ENCODE peak calls at places on chromosomes 16 and 17, in ten cellular contexts. P, H, N, L, I, A, Y, E, O and D are unnamed samples.

GRCh38 chr16:84284168-84284722 is 10.4 kb upstream of the WFDC1 start:
- DNase-seq in H (peak; percentile 65), O (no peak), N (no peak), A (no peak), P (peak; percentile 75), E (peak; percentile 69), I (peak; percentile 88), Y (no peak), L (peak; percentile 54), D (no peak)

GRCh38 chr17:1298616-1299015 is 19.2 kb downstream of the TRARG1 start:
- DNase-seq in H (no peak), I (no peak), Y (peak; percentile 52), L (no peak), N (no peak), P (no peak), A (no peak), E (no peak), O (no peak), D (peak; percentile 64)

GRCh38 chr16:68272501-68273209 is 8.3 kb downstream of the SLC7A6 start:
- DNase-seq in I (no peak), L (no peak), H (no peak), E (no peak), O (no peak), A (no peak), P (peak; percentile 31), N (no peak), Y (peak; percentile 84), D (no peak)

GRCh38 chr16:22016927-22017326 is 9.0 kb downstream of the MOSMO start:
- DNase-seq in E (no peak), N (no peak), H (no peak), I (no peak), P (no peak), O (no peak), A (no peak), Y (no peak), L (no peak), D (no peak)

GRCh38 chr16:14500791-14501190 is 129.3 kb downstream of the PARN start:
- DNase-seq in O (no peak), L (no peak), I (no peak), N (no peak), H (no peak), A (no peak), Y (no peak), E (no peak), P (no peak), D (no peak)

GRCh38 chr17:56891751-56892150 is 22.1 kb downstream of the TRIM25 start:
- DNase-seq in Y (peak; percentile 47), I (no peak), H (no peak), P (no peak), L (peak; percentile 37), N (no peak), A (peak; percentile 67), E (peak; percentile 23), O (no peak), D (peak; percentile 67)

GRCh38 chr17:38554430-38555350 is 51.1 kb downstream of the SRCIN1 start:
- DNase-seq in E (no peak), H (no peak), N (no peak), A (no peak), O (peak; percentile 77), P (no peak), Y (no peak), L (no peak), I (no peak), D (no peak)

GRCh38 chr17:61393904-61394629 is 5.6 kb upstream of the TBX2 start:
- DNase-seq in O (no peak), H (no peak), Y (no peak), A (no peak), P (no peak), I (no peak), E (no peak), L (no peak), N (no peak), D (no peak)

GRCh38 chr17:10737168-10737622 is 7.4 kb upstream of the TMEM220 start:
- DNase-seq in I (peak; percentile 44), O (peak; percentile 56), Y (peak; percentile 58), N (no peak), L (peak; percentile 34), A (peak; percentile 67), H (peak; percentile 52), E (peak; percentile 32), P (peak; percentile 91), D (no peak)

DNA sequence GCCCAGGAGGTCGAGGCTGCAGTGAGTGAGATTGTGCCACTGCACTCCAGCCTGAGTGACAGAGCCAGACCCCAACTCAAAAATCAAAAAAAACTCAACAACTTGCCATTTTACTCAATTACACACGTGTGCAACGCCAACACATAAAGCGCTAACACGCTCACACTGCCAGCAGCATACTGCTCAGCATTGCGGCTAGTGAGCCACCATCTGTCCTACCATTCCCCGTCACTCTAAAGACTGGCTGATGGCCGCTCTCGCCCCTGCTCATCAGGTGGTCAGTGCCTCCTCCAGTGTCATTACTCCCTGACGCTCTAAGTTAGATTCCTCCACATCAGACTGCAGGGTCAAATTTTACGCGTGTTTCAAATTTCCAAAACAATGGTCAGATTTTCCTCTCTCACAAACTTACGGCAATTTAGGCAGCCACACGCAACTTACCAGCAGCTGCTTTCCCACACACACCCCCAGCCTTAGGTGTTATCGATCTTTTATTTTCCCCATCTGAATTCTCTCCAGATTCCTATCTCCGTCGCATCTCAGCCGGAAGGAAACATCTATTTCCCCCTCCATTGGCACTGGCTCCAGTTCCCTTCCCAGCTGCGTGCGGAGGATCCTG is 240.8 kb downstream of the C16orf95 start:
- DNase-seq in E (no peak), O (no peak), Y (no peak), N (no peak), I (no peak), A (no peak), L (no peak), P (no peak), H (no peak), D (no peak)
- H3K27ac ChIP-seq in E (no peak overlapping the region), O (no peak overlapping the region), Y (no peak overlapping the region), N (no peak overlapping the region), I (no peak overlapping the region), A (no peak overlapping the region), L (no peak overlapping the region), P (no peak overlapping the region), H (no peak overlapping the region), D (no peak overlapping the region)

DNA sequence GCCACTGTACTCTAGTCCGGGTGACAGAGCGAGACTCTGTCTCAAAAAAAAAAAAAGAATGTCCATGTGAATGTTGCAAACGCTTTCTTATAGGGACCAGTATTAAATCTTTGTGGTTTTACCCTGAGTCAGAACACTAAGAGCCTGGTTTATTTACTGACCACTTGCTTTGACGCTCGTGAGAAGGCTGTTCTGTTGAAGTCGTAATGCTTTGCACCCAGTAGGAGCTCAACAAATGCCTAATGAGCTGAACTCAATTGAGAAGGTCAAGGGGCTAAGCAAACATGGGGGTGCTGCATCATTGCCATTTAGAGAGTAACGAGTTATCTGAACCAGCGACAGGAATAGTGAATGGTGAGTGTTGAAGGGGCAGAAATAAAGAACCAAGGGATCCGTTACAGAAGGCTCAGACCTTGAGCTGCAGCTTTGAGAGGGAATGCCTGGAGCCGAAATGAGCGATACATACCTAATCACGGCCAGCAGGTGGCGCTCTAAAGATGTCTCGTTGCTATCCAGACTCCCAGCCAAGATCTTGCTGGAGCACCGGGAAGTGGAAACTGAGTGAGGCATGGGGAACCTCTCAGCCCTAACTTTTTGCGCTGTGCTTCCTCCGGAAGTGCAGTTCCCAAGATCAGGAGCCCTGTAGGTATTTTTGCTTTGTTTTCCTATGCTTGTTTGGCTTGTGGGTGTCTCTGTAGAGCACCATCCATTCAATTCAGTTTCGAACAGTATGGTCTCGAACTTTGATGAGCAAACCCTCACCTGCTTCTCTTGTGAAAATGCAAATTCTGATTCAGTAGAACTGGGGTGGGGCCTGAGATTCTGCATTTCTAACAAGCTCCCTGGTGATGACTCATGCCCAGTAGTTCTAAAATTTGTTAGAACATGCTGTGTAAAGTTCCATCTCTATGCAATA is 12.6 kb upstream of the RNF222 start:
- DNase-seq in E (peak; percentile 87), N (peak; percentile 48), Y (peak; percentile 73), H (peak; percentile 90), L (peak; percentile 83), O (peak; percentile 84), P (peak; percentile 92), A (peak; percentile 90), I (peak; percentile 86), D (peak; percentile 88)
- H3K4me3 ChIP-seq in E (no peak overlapping the region), N (no peak overlapping the region), Y (no peak overlapping the region), H (no peak overlapping the region), L (no peak overlapping the region), O (peak overlapping the region; percentile 58), P (no peak overlapping the region), A (no peak overlapping the region), I (no peak overlapping the region), D (no peak overlapping the region)

DNA sequence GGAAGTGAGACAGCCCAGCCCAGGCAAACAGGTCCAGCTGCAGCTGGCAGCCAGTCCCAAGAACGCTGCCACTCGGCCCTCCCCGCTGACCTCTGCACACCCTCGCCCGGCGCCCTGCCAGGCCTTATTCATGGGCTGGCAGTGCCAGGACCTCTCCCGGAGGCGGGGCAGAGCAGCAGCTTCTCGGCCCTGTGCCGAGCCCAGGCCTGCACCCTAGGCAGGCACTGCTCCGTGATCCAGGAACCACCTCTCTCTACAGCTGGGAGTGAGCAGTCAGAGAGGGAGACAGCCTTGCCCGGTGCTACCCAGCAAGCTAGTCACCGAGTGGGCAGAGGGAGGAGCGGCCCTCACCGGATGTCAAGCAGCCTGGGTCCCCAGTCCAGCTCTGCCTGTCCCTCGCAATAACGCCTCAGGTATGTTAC is 79.9 kb upstream of the CBX4 start:
- DNase-seq in H (peak; percentile 61), O (peak; percentile 95), P (peak; percentile 96), L (peak; percentile 88), Y (no peak), I (no peak), N (no peak), E (peak; percentile 89), A (no peak), D (no peak)
- H3K27ac ChIP-seq in H (no peak overlapping the region), O (peak overlapping the region; percentile 42), P (peak overlapping the region; percentile 1), L (no peak overlapping the region), Y (no peak overlapping the region), I (no peak overlapping the region), N (peak overlapping the region; percentile 57), E (peak overlapping the region; percentile 74), A (no peak overlapping the region), D (no peak overlapping the region)

DNA sequence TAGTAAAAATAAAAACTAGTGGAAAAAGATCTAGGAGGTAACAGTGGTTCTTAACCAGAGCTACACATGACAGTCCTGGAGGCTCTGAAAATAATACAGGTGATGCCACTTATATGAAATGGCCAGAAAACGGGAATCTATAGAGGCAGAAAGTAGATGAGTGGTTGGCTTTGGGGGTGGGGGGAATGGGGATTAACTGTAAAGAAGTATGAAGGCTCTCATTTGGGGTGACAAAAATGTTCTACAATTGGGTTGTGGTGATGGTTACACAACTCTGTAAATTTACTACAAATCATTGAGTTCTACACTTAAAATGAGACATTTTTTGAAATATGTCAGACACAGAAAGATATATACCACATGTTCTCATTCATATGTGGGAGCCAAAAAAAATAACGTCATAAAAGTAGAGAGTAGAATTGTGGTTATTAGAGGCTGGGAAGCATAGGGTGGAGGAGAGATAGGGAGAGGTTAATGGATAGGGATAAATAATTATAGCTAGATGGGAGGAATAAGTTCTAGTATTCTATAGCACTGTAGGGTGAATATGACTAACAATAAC is 25.7 kb downstream of the ARHGAP17 start:
- DNase-seq in A (no peak), N (no peak), O (no peak), P (no peak), I (no peak), E (no peak), Y (no peak), L (no peak), H (no peak), D (no peak)
- H3K4me3 ChIP-seq in A (no peak overlapping the region), N (peak overlapping the region; percentile 67), O (no peak overlapping the region), P (no peak overlapping the region), I (no peak overlapping the region), E (no peak overlapping the region), Y (no peak overlapping the region), L (no peak overlapping the region), H (no peak overlapping the region), D (no peak overlapping the region)